ENCODE peak calls at places on chromosomes 6 and 20, in eight cellular contexts. U is A549; M is endothelial cell; K is anterior cingulate cortex; R is activated T-cell treated with anti-CD3 and anti-CD28 coated beads, Interleukin-2, amount 50 U/mL, for 4 hours; H is ELF-1; F is NCI-H345; A is NCI-H1105. J is an unnamed sample.

GRCh38 chr20:56736285-56736857 is 107.3 kb downstream of the TFAP2C start:
- DNase-seq in U (no peak), F (no peak), A (no peak), K (no peak), H (peak), R (no peak), M (no peak), J (no peak)

GRCh38 chr6:140366991-140367390 is 992.5 kb upstream of the CITED2 start:
- DNase-seq in M (no peak), A (no peak), U (no peak), R (no peak), F (no peak), K (no peak), H (peak), J (no peak)

GRCh38 chr20:25273046-25273445 is 25.2 kb downstream of the PYGB start:
- DNase-seq in A (no peak), H (no peak), R (no peak), U (no peak), K (no peak), F (no peak), M (no peak), J (peak)

GRCh38 chr20:2168946-2169345 is 67.3 kb downstream of the STK35 start:
- DNase-seq in K (no peak), R (no peak), M (no peak), F (no peak), H (no peak), A (no peak), U (no peak), J (no peak)

GRCh38 chr6:142913511-142914047 is 31.4 kb downstream of the HIVEP2 start:
- DNase-seq in U (no peak), H (no peak), K (no peak), F (no peak), M (no peak), A (no peak), R (peak), J (no peak)

GRCh38 chr6:33716379-33716778 is 4.9 kb upstream of the UQCC2 start:
- DNase-seq in M (no peak), U (no peak), F (peak), R (no peak), A (no peak), K (no peak), H (peak), J (no peak)

GRCh38 chr6:18166314-18167007 is 11.2 kb downstream of the KDM1B start:
- DNase-seq in R (no peak), M (no peak), U (no peak), K (no peak), F (no peak), H (no peak), A (no peak), J (no peak)

GRCh38 chr6:155528982-155529453 is 73.4 kb upstream of the NOX3 start:
- DNase-seq in R (no peak), H (no peak), M (no peak), K (no peak), A (no peak), F (no peak), U (no peak), J (no peak)

GRCh38 chr20:32535953-32536823 is 48.9 kb downstream of the NOL4L start:
- DNase-seq in F (peak), U (peak), M (peak), H (peak), K (peak), R (peak), A (peak), J (peak)

GRCh38 chr6:1701668-1702353 is 92.1 kb downstream of the FOXC1 start:
- DNase-seq in F (no peak), A (no peak), M (no peak), R (no peak), U (no peak), K (no peak), H (peak), J (no peak)

GRCh38 chr20:45611054-45611453 is 18.5 kb upstream of the WFDC10A start:
- DNase-seq in U (no peak), H (no peak), F (no peak), R (no peak), K (no peak), M (no peak), A (no peak), J (no peak)

GRCh38 chr6:159692303-159693127 is 526 bp downstream of the SOD2 start:
- DNase-seq in H (peak), F (peak), K (peak), M (peak), R (peak), A (peak), U (no peak), J (no peak)

GRCh38 chr20:50417484-50418235 is 92.5 kb upstream of the PTPN1 start:
- DNase-seq in U (no peak), A (no peak), H (no peak), K (no peak), F (no peak), M (no peak), R (no peak), J (no peak)

GRCh38 chr20:48772183-48772976 is 55.4 kb downstream of the PREX1 start:
- DNase-seq in F (no peak), H (no peak), R (no peak), A (no peak), M (peak), U (no peak), K (peak), J (no peak)

GRCh38 chr6:75557068-75557467 is 44.6 kb upstream of the SENP6 start:
- DNase-seq in K (no peak), M (no peak), H (no peak), U (no peak), R (no peak), A (no peak), F (no peak), J (no peak)

GRCh38 chr6:2853766-2854393 is 12.2 kb upstream of the SERPINB1 start:
- DNase-seq in U (no peak), M (no peak), R (peak), A (no peak), H (peak), K (no peak), F (no peak), J (no peak)

GRCh38 chr20:17568972-17569471 is 853 bp upstream of the DSTN start:
- DNase-seq in M (peak), R (peak), F (peak), U (peak), K (no peak), A (peak), H (peak), J (peak)

GRCh38 chr6:19898141-19898740 is 61.1 kb downstream of the ID4 start:
- DNase-seq in R (no peak), F (no peak), U (no peak), M (no peak), A (no peak), H (no peak), K (no peak), J (no peak)

GRCh38 chr6:6368040-6368683 is 47.7 kb upstream of the F13A1 start:
- DNase-seq in A (no peak), F (no peak), K (no peak), H (no peak), R (no peak), U (no peak), M (no peak), J (no peak)

J was measured in caudate nucleus.